ENCODE peak calls at places on chromosomes 16 and 17, in four cellular contexts. One of them, this sample, is unnamed.

GRCh38 chr17:31067699-31068184 is 27.0 kb upstream of the NF1 start:
- DNase-seq in gastrocnemius medialis: no peak
- DNase-seq in tibial nerve: no peak
- DNase-seq in heart left ventricle: no peak
- DNase-seq in this sample: no peak

GRCh38 chr16:85650864-85651811 is 37.6 kb downstream of the GINS2 start:
- DNase-seq in tibial nerve: no peak
- DNase-seq in heart left ventricle: peak; percentile 62
- DNase-seq in gastrocnemius medialis: no peak
- DNase-seq in this sample: no peak

GRCh38 chr16:50879873-50880695 is 138.2 kb downstream of the CYLD start:
- DNase-seq in tibial nerve: no peak
- DNase-seq in gastrocnemius medialis: no peak
- DNase-seq in heart left ventricle: no peak
- DNase-seq in this sample: no peak

GRCh38 chr17:57092779-57093178 is 7.7 kb downstream of the AKAP1 start:
- DNase-seq in gastrocnemius medialis: peak; percentile 63
- DNase-seq in heart left ventricle: no peak
- DNase-seq in tibial nerve: no peak
- DNase-seq in this sample: no peak

GRCh38 chr17:81987161-81987770 is 9.8 kb downstream of the ASPSCR1 start:
- DNase-seq in gastrocnemius medialis: no peak
- DNase-seq in tibial nerve: no peak
- DNase-seq in heart left ventricle: no peak
- DNase-seq in this sample: no peak

GRCh38 chr17:5584971-5585794 is 874 bp upstream of the NLRP1 start:
- DNase-seq in gastrocnemius medialis: no peak
- DNase-seq in tibial nerve: no peak
- DNase-seq in heart left ventricle: no peak
- DNase-seq in this sample: no peak

GRCh38 chr17:65530985-65531507 is 30.4 kb downstream of the AXIN2 start:
- DNase-seq in gastrocnemius medialis: no peak
- DNase-seq in heart left ventricle: no peak
- DNase-seq in tibial nerve: no peak
- DNase-seq in this sample: peak; percentile 43

GRCh38 chr16:86763819-86764218 is 185.5 kb downstream of the FOXL1 start:
- DNase-seq in tibial nerve: no peak
- DNase-seq in heart left ventricle: no peak
- DNase-seq in gastrocnemius medialis: no peak
- DNase-seq in this sample: no peak

DNA sequence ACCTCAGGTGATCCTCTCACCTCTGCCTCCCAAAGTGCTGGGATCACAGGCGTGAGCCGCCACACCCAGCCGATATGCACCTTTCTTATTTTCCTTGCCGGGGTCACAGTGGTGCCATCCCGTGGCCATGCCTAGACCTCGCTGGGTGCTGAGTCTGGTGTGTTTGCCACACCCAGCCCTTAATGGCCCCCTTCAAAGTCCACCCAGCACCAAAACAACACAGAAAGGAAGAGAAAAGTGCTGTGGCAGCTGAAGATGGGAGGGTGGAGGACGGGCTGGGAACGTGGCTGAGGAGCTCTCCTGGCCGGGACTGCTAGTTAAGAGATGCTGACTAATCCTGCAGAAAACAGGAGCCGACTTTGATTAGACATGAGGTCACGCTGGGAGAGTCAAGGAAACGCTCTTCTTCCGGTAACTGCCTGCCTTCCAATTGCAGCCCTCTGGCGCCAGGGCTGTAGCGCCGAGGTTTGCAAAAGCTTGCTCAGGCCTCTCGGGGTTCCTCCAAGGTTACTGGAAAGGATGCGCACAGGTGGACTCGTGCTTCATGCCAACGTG is 10.9 kb downstream of the SLC43A2 start:
- DNase-seq in heart left ventricle: peak; percentile 46
- DNase-seq in tibial nerve: no peak
- DNase-seq in gastrocnemius medialis: peak; percentile 28
- DNase-seq in this sample: peak; percentile 47
- TF ChIP-seq POLR2A in heart left ventricle: no peak
- TF ChIP-seq POLR2A in tibial nerve: no peak
- TF ChIP-seq POLR2A in gastrocnemius medialis: no peak
- TF ChIP-seq POLR2A in this sample: no peak

GRCh38 chr17:16352838-16353701 is at the start of gene CENPV:
- DNase-seq in tibial nerve: no peak
- DNase-seq in gastrocnemius medialis: peak; percentile 27
- DNase-seq in heart left ventricle: peak; percentile 38
- DNase-seq in this sample: peak; percentile 87
- TF ChIP-seq POLR2A in tibial nerve: no peak
- TF ChIP-seq POLR2A in gastrocnemius medialis: peak; percentile 34
- TF ChIP-seq POLR2A in heart left ventricle: no peak
- TF ChIP-seq POLR2A in this sample: no peak

GRCh38 chr16:12288537-12289174 is 312.1 kb downstream of the SNX29 start:
- DNase-seq in tibial nerve: no peak
- DNase-seq in gastrocnemius medialis: no peak
- DNase-seq in heart left ventricle: no peak
- DNase-seq in this sample: no peak
- TF ChIP-seq POLR2A in tibial nerve: no peak
- TF ChIP-seq POLR2A in gastrocnemius medialis: no peak
- TF ChIP-seq POLR2A in heart left ventricle: no peak
- TF ChIP-seq POLR2A in this sample: no peak

GRCh38 chr16:23317266-23317661 is 15.2 kb downstream of the SCNN1B start:
- DNase-seq in gastrocnemius medialis: no peak
- DNase-seq in tibial nerve: no peak
- DNase-seq in heart left ventricle: no peak
- DNase-seq in this sample: no peak
- TF ChIP-seq POLR2A in gastrocnemius medialis: no peak
- TF ChIP-seq POLR2A in tibial nerve: no peak
- TF ChIP-seq POLR2A in heart left ventricle: no peak
- TF ChIP-seq POLR2A in this sample: no peak

DNA sequence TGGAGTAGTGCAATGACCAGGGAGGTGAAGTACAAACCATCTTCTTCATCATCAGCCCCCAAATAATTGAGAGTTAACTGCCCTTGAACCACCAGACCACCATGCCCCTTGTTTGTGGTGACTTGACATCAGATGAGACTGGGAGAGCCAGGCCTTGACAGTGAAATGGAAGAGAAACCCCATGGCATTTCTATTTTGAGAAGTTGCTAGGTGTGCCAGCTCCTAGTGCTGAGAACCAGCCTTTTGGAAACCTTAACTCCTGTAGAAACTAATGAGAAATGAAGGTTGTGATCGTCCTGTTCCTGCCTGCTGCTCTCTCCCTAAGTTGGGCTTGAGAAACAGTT is 2.8 kb downstream of the TMEM94 start:
- DNase-seq in tibial nerve: no peak
- DNase-seq in gastrocnemius medialis: peak; percentile 53
- DNase-seq in heart left ventricle: no peak
- DNase-seq in this sample: no peak
- TF ChIP-seq POLR2A in tibial nerve: no peak
- TF ChIP-seq POLR2A in gastrocnemius medialis: no peak
- TF ChIP-seq POLR2A in heart left ventricle: no peak
- TF ChIP-seq POLR2A in this sample: no peak

This sample was measured in lower leg skin.